ENCODE peak calls at places on chromosomes 7 and 10, in seven cellular contexts. One of them, this sample, is unnamed.

GRCh38 chr10:75395171-75395954 is 6.2 kb downstream of the ZNF503 start:
- DNase-seq in ovary: peak; percentile 77
- DNase-seq in BJ: no peak
- DNase-seq in AG09309: no peak
- DNase-seq in fibroblast of the aortic adventitia: peak; percentile 56
- DNase-seq in tibial artery: peak; percentile 27
- DNase-seq in suprapubic skin: peak; percentile 79
- DNase-seq in this sample: no peak

GRCh38 chr10:8346861-8347260 is 292.4 kb downstream of the GATA3 start:
- DNase-seq in ovary: no peak
- DNase-seq in AG09309: no peak
- DNase-seq in suprapubic skin: no peak
- DNase-seq in tibial artery: no peak
- DNase-seq in fibroblast of the aortic adventitia: no peak
- DNase-seq in BJ: no peak
- DNase-seq in this sample: no peak

GRCh38 chr10:120110196-120110595 is 217.7 kb downstream of the SEC23IP start:
- DNase-seq in BJ: no peak
- DNase-seq in AG09309: no peak
- DNase-seq in fibroblast of the aortic adventitia: no peak
- DNase-seq in suprapubic skin: no peak
- DNase-seq in tibial artery: no peak
- DNase-seq in ovary: no peak
- DNase-seq in this sample: no peak

GRCh38 chr10:46092523-46093195 is 46.6 kb upstream of the MSMB start:
- DNase-seq in BJ: no peak
- DNase-seq in ovary: no peak
- DNase-seq in suprapubic skin: no peak
- DNase-seq in fibroblast of the aortic adventitia: no peak
- DNase-seq in AG09309: no peak
- DNase-seq in tibial artery: no peak
- DNase-seq in this sample: no peak

GRCh38 chr7:150390206-150390605 is 11.1 kb downstream of the ZNF775 start:
- DNase-seq in suprapubic skin: no peak
- DNase-seq in tibial artery: no peak
- DNase-seq in fibroblast of the aortic adventitia: no peak
- DNase-seq in AG09309: no peak
- DNase-seq in ovary: no peak
- DNase-seq in BJ: no peak
- DNase-seq in this sample: no peak

GRCh38 chr7:41787951-41788350 is 85.1 kb upstream of the INHBA start:
- DNase-seq in tibial artery: no peak
- DNase-seq in BJ: no peak
- DNase-seq in AG09309: no peak
- DNase-seq in suprapubic skin: no peak
- DNase-seq in ovary: no peak
- DNase-seq in fibroblast of the aortic adventitia: no peak
- DNase-seq in this sample: no peak

GRCh38 chr10:47331491-47331890 is 9.2 kb downstream of the GDF2 start:
- DNase-seq in ovary: no peak
- DNase-seq in suprapubic skin: peak; percentile 28
- DNase-seq in fibroblast of the aortic adventitia: no peak
- DNase-seq in BJ: no peak
- DNase-seq in tibial artery: no peak
- DNase-seq in AG09309: no peak
- DNase-seq in this sample: no peak

GRCh38 chr10:67763499-67764011 is 67.6 kb upstream of the CTNNA3 start:
- DNase-seq in BJ: no peak
- DNase-seq in AG09309: no peak
- DNase-seq in ovary: peak; percentile 86
- DNase-seq in suprapubic skin: peak; percentile 84
- DNase-seq in fibroblast of the aortic adventitia: peak; percentile 54
- DNase-seq in tibial artery: peak; percentile 75
- DNase-seq in this sample: peak; percentile 70

GRCh38 chr7:83936056-83936703 is 258.4 kb downstream of the SEMA3A start:
- DNase-seq in tibial artery: no peak
- DNase-seq in AG09309: peak; percentile 34
- DNase-seq in suprapubic skin: peak; percentile 43
- DNase-seq in BJ: peak; percentile 17
- DNase-seq in fibroblast of the aortic adventitia: peak; percentile 88
- DNase-seq in ovary: no peak
- DNase-seq in this sample: peak; percentile 48

GRCh38 chr10:131031346-131031745 is 280.2 kb downstream of the TCERG1L start:
- DNase-seq in tibial artery: no peak
- DNase-seq in AG09309: no peak
- DNase-seq in BJ: no peak
- DNase-seq in ovary: no peak
- DNase-seq in suprapubic skin: peak; percentile 30
- DNase-seq in fibroblast of the aortic adventitia: no peak
- DNase-seq in this sample: no peak

GRCh38 chr10:70575874-70576802 is 26.4 kb downstream of the PRF1 start:
- DNase-seq in BJ: no peak
- DNase-seq in fibroblast of the aortic adventitia: peak; percentile 77
- DNase-seq in suprapubic skin: no peak
- DNase-seq in tibial artery: peak; percentile 44
- DNase-seq in ovary: no peak
- DNase-seq in AG09309: no peak
- DNase-seq in this sample: peak; percentile 78

GRCh38 chr7:97094531-97094930 is 23.0 kb upstream of the SDHAF3 start:
- DNase-seq in suprapubic skin: no peak
- DNase-seq in BJ: no peak
- DNase-seq in ovary: no peak
- DNase-seq in fibroblast of the aortic adventitia: no peak
- DNase-seq in AG09309: no peak
- DNase-seq in tibial artery: no peak
- DNase-seq in this sample: no peak

GRCh38 chr10:119330342-119330741 is 123.0 kb downstream of the GRK5 start:
- DNase-seq in suprapubic skin: no peak
- DNase-seq in tibial artery: no peak
- DNase-seq in fibroblast of the aortic adventitia: no peak
- DNase-seq in ovary: no peak
- DNase-seq in AG09309: no peak
- DNase-seq in BJ: no peak
- DNase-seq in this sample: no peak

GRCh38 chr7:12111461-12112405 is 99.4 kb upstream of the TMEM106B start:
- DNase-seq in tibial artery: no peak
- DNase-seq in AG09309: no peak
- DNase-seq in ovary: peak; percentile 76
- DNase-seq in fibroblast of the aortic adventitia: peak; percentile 31
- DNase-seq in BJ: no peak
- DNase-seq in suprapubic skin: no peak
- DNase-seq in this sample: peak; percentile 23

GRCh38 chr7:37105119-37105518 is 343.5 kb downstream of the ELMO1 start:
- DNase-seq in AG09309: no peak
- DNase-seq in ovary: no peak
- DNase-seq in tibial artery: no peak
- DNase-seq in fibroblast of the aortic adventitia: no peak
- DNase-seq in BJ: no peak
- DNase-seq in suprapubic skin: no peak
- DNase-seq in this sample: no peak

GRCh38 chr10:69045441-69046300 is 42.2 kb upstream of the SRGN start:
- DNase-seq in BJ: no peak
- DNase-seq in suprapubic skin: no peak
- DNase-seq in ovary: no peak
- DNase-seq in fibroblast of the aortic adventitia: peak; percentile 79
- DNase-seq in AG09309: peak; percentile 80
- DNase-seq in tibial artery: no peak
- DNase-seq in this sample: no peak

GRCh38 chr10:79148452-79149344 is 79.9 kb downstream of the ZMIZ1 start:
- DNase-seq in ovary: peak; percentile 72
- DNase-seq in suprapubic skin: peak; percentile 88
- DNase-seq in tibial artery: peak; percentile 81
- DNase-seq in fibroblast of the aortic adventitia: peak; percentile 69
- DNase-seq in BJ: no peak
- DNase-seq in AG09309: no peak
- DNase-seq in this sample: peak; percentile 92

GRCh38 chr7:141103847-141104429 is 30.1 kb downstream of the TMEM178B start:
- DNase-seq in fibroblast of the aortic adventitia: no peak
- DNase-seq in suprapubic skin: no peak
- DNase-seq in BJ: no peak
- DNase-seq in ovary: no peak
- DNase-seq in AG09309: no peak
- DNase-seq in tibial artery: no peak
- DNase-seq in this sample: no peak

GRCh38 chr7:55133630-55134392 is 115.0 kb downstream of the EGFR start:
- DNase-seq in fibroblast of the aortic adventitia: peak; percentile 99
- DNase-seq in AG09309: peak; percentile 94
- DNase-seq in tibial artery: peak; percentile 50
- DNase-seq in ovary: no peak
- DNase-seq in BJ: peak; percentile 89
- DNase-seq in suprapubic skin: peak; percentile 70
- DNase-seq in this sample: no peak

GRCh38 chr7:39720586-39720985 is 97.2 kb downstream of the RALA start:
- DNase-seq in fibroblast of the aortic adventitia: no peak
- DNase-seq in BJ: no peak
- DNase-seq in tibial artery: no peak
- DNase-seq in suprapubic skin: no peak
- DNase-seq in AG09309: peak; percentile 39
- DNase-seq in ovary: no peak
- DNase-seq in this sample: no peak

GRCh38 chr10:43899224-43899959 is 250.7 kb upstream of the ZNF32 start:
- DNase-seq in ovary: no peak
- DNase-seq in fibroblast of the aortic adventitia: no peak
- DNase-seq in suprapubic skin: no peak
- DNase-seq in tibial artery: no peak
- DNase-seq in BJ: no peak
- DNase-seq in AG09309: no peak
- DNase-seq in this sample: no peak

GRCh38 chr10:81414038-81414437 is 461.0 kb upstream of the NRG3 start:
- DNase-seq in BJ: no peak
- DNase-seq in AG09309: no peak
- DNase-seq in suprapubic skin: no peak
- DNase-seq in ovary: no peak
- DNase-seq in fibroblast of the aortic adventitia: no peak
- DNase-seq in tibial artery: no peak
- DNase-seq in this sample: no peak

GRCh38 chr10:28326516-28327493 is 23.9 kb upstream of the MPP7 start:
- DNase-seq in tibial artery: peak; percentile 50
- DNase-seq in fibroblast of the aortic adventitia: peak; percentile 59
- DNase-seq in BJ: no peak
- DNase-seq in ovary: peak; percentile 33
- DNase-seq in AG09309: no peak
- DNase-seq in suprapubic skin: no peak
- DNase-seq in this sample: peak; percentile 71
- H3K4me3 ChIP-seq in tibial artery: peak overlapping the region; percentile 33
- H3K4me3 ChIP-seq in fibroblast of the aortic adventitia: no peak overlapping the region
- H3K4me3 ChIP-seq in BJ: no peak overlapping the region
- H3K4me3 ChIP-seq in ovary: no peak overlapping the region
- H3K4me3 ChIP-seq in AG09309: no peak overlapping the region
- H3K4me3 ChIP-seq in suprapubic skin: no peak overlapping the region
- H3K4me3 ChIP-seq in this sample: no peak overlapping the region

DNA sequence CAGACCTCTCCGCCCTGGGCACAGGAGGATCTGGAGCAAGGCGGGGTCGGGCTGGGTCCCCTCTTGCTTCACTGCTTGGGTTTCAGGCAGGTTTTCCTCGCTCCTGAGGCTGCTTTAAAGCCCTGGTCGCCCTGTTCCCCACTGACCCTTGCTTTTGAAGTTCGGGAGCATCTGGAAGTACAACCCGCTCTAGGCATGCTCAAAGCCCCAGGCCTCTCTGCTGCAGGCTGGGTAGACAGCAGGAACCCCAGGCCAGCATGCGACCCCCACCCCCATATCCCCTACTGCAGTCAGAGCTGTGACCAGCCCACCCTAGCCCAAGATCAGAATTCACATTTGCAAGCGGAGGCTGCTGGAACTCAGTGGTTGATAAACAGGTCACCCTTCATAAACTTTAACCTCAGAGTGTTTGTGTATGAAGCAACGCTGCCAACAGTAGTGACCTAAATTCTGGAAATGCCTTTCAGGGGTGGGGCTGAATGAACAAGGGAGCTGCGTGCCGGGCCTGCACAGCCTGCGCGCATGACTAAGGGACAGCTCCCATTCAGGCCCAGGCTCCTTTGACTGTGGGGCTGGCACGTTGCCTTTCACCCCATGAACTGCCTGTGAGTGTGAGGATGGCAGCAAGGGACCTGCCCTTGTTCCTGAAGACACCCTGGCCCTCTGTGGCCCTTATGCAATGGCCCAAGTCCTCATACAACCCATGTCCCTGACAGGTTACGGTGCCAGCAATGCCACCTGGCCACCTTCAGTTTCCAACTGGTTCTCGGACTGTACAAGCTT is 52.5 kb downstream of the PROSER2 start:
- DNase-seq in fibroblast of the aortic adventitia: peak; percentile 91
- DNase-seq in tibial artery: peak; percentile 64
- DNase-seq in BJ: peak; percentile 85
- DNase-seq in AG09309: peak; percentile 75
- DNase-seq in ovary: peak; percentile 60
- DNase-seq in suprapubic skin: peak; percentile 89
- DNase-seq in this sample: peak; percentile 95
- TF ChIP-seq CTCF in fibroblast of the aortic adventitia: no peak
- TF ChIP-seq CTCF in tibial artery: no peak
- TF ChIP-seq CTCF in BJ: no peak
- TF ChIP-seq CTCF in AG09309: no peak
- TF ChIP-seq CTCF in ovary: no peak
- TF ChIP-seq CTCF in suprapubic skin: no peak
- TF ChIP-seq CTCF in this sample: no peak

DNA sequence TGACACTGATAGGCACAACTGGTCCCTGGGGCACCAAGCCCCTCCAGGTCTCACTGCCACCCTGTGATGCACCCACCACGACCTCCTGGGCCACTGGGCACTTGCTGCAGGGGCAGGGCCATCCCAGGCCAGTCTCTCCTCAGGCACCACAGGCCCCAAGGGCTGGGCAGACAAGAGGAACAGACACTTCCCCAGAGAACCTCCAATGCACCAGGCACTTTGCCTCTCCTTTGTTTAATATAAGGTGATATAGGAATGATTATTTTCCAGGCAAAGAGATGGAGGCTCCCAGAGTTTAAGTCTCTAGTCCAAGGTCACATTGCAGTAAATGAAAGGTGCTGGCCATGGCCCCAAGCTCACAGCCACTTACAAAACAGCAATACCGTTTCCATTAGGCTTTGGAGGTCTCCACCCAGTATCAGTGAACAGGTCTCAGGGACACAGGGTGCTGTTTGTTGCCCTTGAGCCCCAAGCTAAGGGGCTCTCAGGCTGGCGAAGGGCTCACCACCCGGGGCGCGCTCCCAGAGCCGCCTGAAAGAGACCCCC is 4.5 kb downstream of the DEPP1 start:
- DNase-seq in suprapubic skin: no peak
- DNase-seq in BJ: no peak
- DNase-seq in fibroblast of the aortic adventitia: no peak
- DNase-seq in tibial artery: no peak
- DNase-seq in ovary: peak; percentile 40
- DNase-seq in AG09309: no peak
- DNase-seq in this sample: no peak
- H3K4me3 ChIP-seq in suprapubic skin: peak overlapping the region; percentile 42
- H3K4me3 ChIP-seq in BJ: peak overlapping the region; percentile 37
- H3K4me3 ChIP-seq in fibroblast of the aortic adventitia: peak overlapping the region; percentile 13
- H3K4me3 ChIP-seq in tibial artery: peak overlapping the region; percentile 72
- H3K4me3 ChIP-seq in ovary: peak overlapping the region; percentile 69
- H3K4me3 ChIP-seq in AG09309: peak overlapping the region; percentile 48
- H3K4me3 ChIP-seq in this sample: peak overlapping the region; percentile 26

DNA sequence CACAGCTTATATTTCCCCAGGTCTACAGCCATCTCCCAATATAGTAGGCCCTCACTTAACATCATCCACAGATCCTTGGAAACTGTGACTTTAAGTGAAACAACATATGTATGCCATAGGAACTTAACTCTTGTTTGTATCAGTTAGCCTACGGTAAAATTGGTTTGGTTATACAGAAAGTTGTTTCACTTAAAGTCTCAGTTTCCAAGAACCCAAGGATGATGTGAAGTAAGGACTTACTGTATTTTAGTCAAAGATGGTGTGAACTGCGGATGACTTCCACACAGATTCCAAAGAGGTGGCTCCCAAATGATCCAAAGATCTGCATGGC is 56.4 kb upstream of the MRLN start:
- DNase-seq in suprapubic skin: no peak
- DNase-seq in BJ: no peak
- DNase-seq in tibial artery: no peak
- DNase-seq in ovary: no peak
- DNase-seq in AG09309: no peak
- DNase-seq in fibroblast of the aortic adventitia: no peak
- DNase-seq in this sample: no peak
- TF ChIP-seq CTCF in suprapubic skin: no peak
- TF ChIP-seq CTCF in BJ: no peak
- TF ChIP-seq CTCF in tibial artery: no peak
- TF ChIP-seq CTCF in ovary: no peak
- TF ChIP-seq CTCF in AG09309: no peak
- TF ChIP-seq CTCF in fibroblast of the aortic adventitia: no peak
- TF ChIP-seq CTCF in this sample: peak; percentile 17